ENCODE peak calls at places on chromosomes 12 and 14, in four cellular contexts. One of them, this sample, is unnamed.

GRCh38 chr12:1435456-1435855 is 158.9 kb downstream of the FBXL14 start:
- DNase-seq in effector CD4-positive, alpha-beta T cell: no peak
- DNase-seq in RWPE1: no peak
- DNase-seq in A172: no peak
- DNase-seq in this sample: no peak

GRCh38 chr12:81610955-81611889 is 147.9 kb downstream of the PPFIA2 start:
- DNase-seq in effector CD4-positive, alpha-beta T cell: no peak
- DNase-seq in RWPE1: no peak
- DNase-seq in A172: peak; percentile 10
- DNase-seq in this sample: no peak

GRCh38 chr14:92783813-92784431 is 10.2 kb upstream of the GOLGA5 start:
- DNase-seq in RWPE1: peak; percentile 59
- DNase-seq in A172: peak; percentile 33
- DNase-seq in effector CD4-positive, alpha-beta T cell: no peak
- DNase-seq in this sample: no peak

GRCh38 chr12:25752910-25753309 is 199.8 kb upstream of the LMNTD1 start:
- DNase-seq in RWPE1: no peak
- DNase-seq in A172: no peak
- DNase-seq in effector CD4-positive, alpha-beta T cell: no peak
- DNase-seq in this sample: no peak

GRCh38 chr12:53172352-53172751 is 8.2 kb upstream of the ZNF740 start:
- DNase-seq in RWPE1: no peak
- DNase-seq in effector CD4-positive, alpha-beta T cell: no peak
- DNase-seq in A172: peak; percentile 31
- DNase-seq in this sample: no peak

GRCh38 chr14:59377485-59377884 is 87.7 kb downstream of the GPR135 start:
- DNase-seq in effector CD4-positive, alpha-beta T cell: no peak
- DNase-seq in RWPE1: no peak
- DNase-seq in A172: no peak
- DNase-seq in this sample: no peak

GRCh38 chr12:22657538-22657937 is 32.6 kb downstream of the ETNK1 start:
- DNase-seq in effector CD4-positive, alpha-beta T cell: no peak
- DNase-seq in A172: no peak
- DNase-seq in RWPE1: no peak
- DNase-seq in this sample: no peak

GRCh38 chr14:91417983-91418386 is 365 bp upstream of the CCDC88C start:
- DNase-seq in effector CD4-positive, alpha-beta T cell: peak; percentile 51
- DNase-seq in RWPE1: peak; percentile 57
- DNase-seq in A172: no peak
- DNase-seq in this sample: peak; percentile 56

GRCh38 chr12:32501835-32502333 is 102.5 kb downstream of the FGD4 start:
- DNase-seq in effector CD4-positive, alpha-beta T cell: no peak
- DNase-seq in A172: peak; percentile 20
- DNase-seq in RWPE1: peak; percentile 32
- DNase-seq in this sample: no peak

GRCh38 chr12:89556976-89557375 is 31.1 kb upstream of the POC1B start:
- DNase-seq in RWPE1: peak; percentile 14
- DNase-seq in effector CD4-positive, alpha-beta T cell: no peak
- DNase-seq in A172: peak; percentile 18
- DNase-seq in this sample: no peak

GRCh38 chr12:115770643-115771042 is 506.9 kb downstream of the MED13L start:
- DNase-seq in RWPE1: no peak
- DNase-seq in effector CD4-positive, alpha-beta T cell: no peak
- DNase-seq in A172: no peak
- DNase-seq in this sample: no peak

GRCh38 chr14:54083549-54084239 is 127.1 kb upstream of the BMP4 start:
- DNase-seq in effector CD4-positive, alpha-beta T cell: no peak
- DNase-seq in RWPE1: no peak
- DNase-seq in A172: no peak
- DNase-seq in this sample: no peak

GRCh38 chr14:46048127-46048526 is 603.5 kb downstream of the RPL10L start:
- DNase-seq in effector CD4-positive, alpha-beta T cell: no peak
- DNase-seq in A172: peak; percentile 73
- DNase-seq in RWPE1: peak; percentile 7
- DNase-seq in this sample: no peak

GRCh38 chr14:93943052-93943451 is 15.9 kb downstream of the FAM181A start:
- DNase-seq in A172: no peak
- DNase-seq in effector CD4-positive, alpha-beta T cell: no peak
- DNase-seq in RWPE1: no peak
- DNase-seq in this sample: no peak

GRCh38 chr12:105676694-105677093 is 346.2 kb downstream of the C12orf75 start:
- DNase-seq in effector CD4-positive, alpha-beta T cell: no peak
- DNase-seq in RWPE1: no peak
- DNase-seq in A172: no peak
- DNase-seq in this sample: no peak

GRCh38 chr14:99128185-99128584 is 143.8 kb downstream of the BCL11B start:
- DNase-seq in A172: no peak
- DNase-seq in effector CD4-positive, alpha-beta T cell: no peak
- DNase-seq in RWPE1: no peak
- DNase-seq in this sample: no peak

GRCh38 chr14:89955022-89955414 is 488 bp upstream of the EFCAB11 start:
- DNase-seq in effector CD4-positive, alpha-beta T cell: no peak
- DNase-seq in A172: no peak
- DNase-seq in RWPE1: no peak
- DNase-seq in this sample: no peak

GRCh38 chr14:58296731-58297130 is 1.6 kb upstream of the ARID4A start:
- DNase-seq in effector CD4-positive, alpha-beta T cell: no peak
- DNase-seq in RWPE1: no peak
- DNase-seq in A172: peak; percentile 3
- DNase-seq in this sample: no peak

GRCh38 chr14:91254456-91254855 is 10.0 kb upstream of the GPR68 start:
- DNase-seq in A172: no peak
- DNase-seq in RWPE1: no peak
- DNase-seq in effector CD4-positive, alpha-beta T cell: no peak
- DNase-seq in this sample: no peak

GRCh38 chr14:30005114-30005698 is 77.6 kb upstream of the PRKD1 start:
- DNase-seq in RWPE1: peak; percentile 38
- DNase-seq in A172: peak; percentile 33
- DNase-seq in effector CD4-positive, alpha-beta T cell: no peak
- DNase-seq in this sample: no peak

GRCh38 chr14:52338282-52338681 is 24.2 kb downstream of the PTGER2 start:
- DNase-seq in RWPE1: peak; percentile 75
- DNase-seq in effector CD4-positive, alpha-beta T cell: no peak
- DNase-seq in A172: peak; percentile 26
- DNase-seq in this sample: no peak

GRCh38 chr14:35353409-35354172 is 51.0 kb downstream of the NFKBIA start:
- DNase-seq in effector CD4-positive, alpha-beta T cell: no peak
- DNase-seq in RWPE1: no peak
- DNase-seq in A172: no peak
- DNase-seq in this sample: no peak

GRCh38 chr12:127680516-127680915 is 586.5 kb upstream of the TMEM132C start:
- DNase-seq in effector CD4-positive, alpha-beta T cell: no peak
- DNase-seq in A172: no peak
- DNase-seq in RWPE1: no peak
- DNase-seq in this sample: no peak

GRCh38 chr14:50835280-50835679 is 4.3 kb upstream of the NIN start:
- DNase-seq in RWPE1: no peak
- DNase-seq in effector CD4-positive, alpha-beta T cell: no peak
- DNase-seq in A172: no peak
- DNase-seq in this sample: no peak

GRCh38 chr12:128549621-128550020 is 274.1 kb downstream of the SLC15A4 start:
- DNase-seq in effector CD4-positive, alpha-beta T cell: no peak
- DNase-seq in RWPE1: no peak
- DNase-seq in A172: no peak
- DNase-seq in this sample: no peak

GRCh38 chr12:48201516-48201915 is 1.6 kb downstream of the OR10AD1 start:
- DNase-seq in effector CD4-positive, alpha-beta T cell: no peak
- DNase-seq in RWPE1: no peak
- DNase-seq in A172: no peak
- DNase-seq in this sample: no peak

GRCh38 chr12:57716305-57716704 is 22.2 kb downstream of the AGAP2 start:
- DNase-seq in A172: no peak
- DNase-seq in RWPE1: no peak
- DNase-seq in effector CD4-positive, alpha-beta T cell: no peak
- DNase-seq in this sample: no peak